ENCODE peak calls at places on chromosomes 2 and 18, in seven cellular contexts. G is OCI-LY7, Y is AG09319, M is choroid plexus epithelial cell, D is left lung, C is mesothelial cell of epicardium, N is psoas muscle. H is an unnamed sample.

GRCh38 chr2:210188755-210189154 is 17.5 kb upstream of the KANSL1L start:
- DNase-seq in G (no peak), Y (no peak), M (no peak), D (no peak), C (no peak), N (no peak), H (no peak)

GRCh38 chr2:226963528-226963927 is 127.7 kb downstream of the RHBDD1 start:
- DNase-seq in G (no peak), Y (no peak), M (peak), D (no peak), C (no peak), N (no peak), H (no peak)

GRCh38 chr18:58533771-58534170 is 95.1 kb downstream of the ALPK2 start:
- DNase-seq in G (no peak), Y (no peak), M (no peak), D (no peak), C (no peak), N (no peak), H (no peak)

GRCh38 chr18:72161686-72162085 is 382.5 kb downstream of the CBLN2 start:
- DNase-seq in G (no peak), Y (no peak), M (no peak), D (no peak), C (no peak), N (no peak), H (no peak)

GRCh38 chr2:47076586-47077441 is 78.3 kb downstream of the STPG4 start:
- DNase-seq in G (no peak), Y (peak), M (peak), D (no peak), C (no peak), N (no peak), H (no peak)

GRCh38 chr18:49690307-49690706 is 123.0 kb downstream of the ACAA2 start:
- DNase-seq in G (no peak), Y (peak), M (peak), D (no peak), C (no peak), N (no peak), H (no peak)

GRCh38 chr18:4004176-4004829 is 450.8 kb downstream of the DLGAP1 start:
- DNase-seq in G (no peak), Y (no peak), M (no peak), D (no peak), C (no peak), N (no peak), H (no peak)

GRCh38 chr2:109126501-109126860 is 2.5 kb upstream of the SH3RF3 start:
- DNase-seq in G (no peak), Y (no peak), M (peak), D (no peak), C (no peak), N (no peak), H (no peak)

GRCh38 chr18:49162226-49162848 is 211.6 kb upstream of the SMAD7 start:
- DNase-seq in G (peak), Y (no peak), M (no peak), D (no peak), C (no peak), N (no peak), H (no peak)

GRCh38 chr2:190469770-190470169 is 61.6 kb downstream of the MFSD6 start:
- DNase-seq in G (no peak), Y (no peak), M (peak), D (no peak), C (no peak), N (no peak), H (no peak)

GRCh38 chr2:235070063-235070706 is 118.4 kb downstream of the SH3BP4 start:
- DNase-seq in G (no peak), Y (no peak), M (no peak), D (no peak), C (no peak), N (no peak), H (no peak)

GRCh38 chr18:48872234-48873145 is 78.3 kb downstream of the SMAD7 start:
- DNase-seq in G (no peak), Y (no peak), M (peak), D (no peak), C (no peak), N (no peak), H (no peak)

GRCh38 chr2:59301466-59302402 is 1060.6 kb upstream of the FANCL start:
- DNase-seq in G (peak), Y (peak), M (peak), D (no peak), C (peak), N (no peak), H (no peak)

GRCh38 chr2:165203689-165204559 is at the start of gene SCN3A:
- DNase-seq in G (peak), Y (no peak), M (peak), D (no peak), C (no peak), N (no peak), H (no peak)

GRCh38 chr2:134634054-134634630 is 84.7 kb downstream of the TMEM163 start:
- DNase-seq in G (no peak), Y (no peak), M (no peak), D (no peak), C (no peak), N (no peak), H (no peak)

GRCh38 chr2:26561918-26562810 is 79.0 kb downstream of the CIB4 start:
- DNase-seq in G (no peak), Y (no peak), M (peak), D (peak), C (peak), N (peak), H (no peak)

GRCh38 chr2:159399716-159400525 is 113.4 kb upstream of the WDSUB1 start:
- DNase-seq in G (no peak), Y (peak), M (peak), D (no peak), C (no peak), N (no peak), H (no peak)

GRCh38 chr2:98479959-98480524 is 35.4 kb downstream of the INPP4A start:
- DNase-seq in G (peak), Y (no peak), M (peak), D (peak), C (no peak), N (peak), H (no peak)

GRCh38 chr2:216535454-216535995 is 36.9 kb downstream of the RPL37A start:
- DNase-seq in G (no peak), Y (peak), M (peak), D (no peak), C (no peak), N (peak), H (no peak)

GRCh38 chr2:240060977-240061591 is 7.8 kb upstream of the OR6B3 start:
- DNase-seq in G (peak), Y (peak), M (peak), D (no peak), C (no peak), N (no peak), H (no peak)

GRCh38 chr18:40867452-40867851 is 1087.6 kb upstream of the PIK3C3 start:
- DNase-seq in G (no peak), Y (no peak), M (peak), D (no peak), C (no peak), N (no peak), H (no peak)

GRCh38 chr2:72145658-72146329 is 1.9 kb downstream of the CYP26B1 start:
- DNase-seq in G (no peak), Y (no peak), M (no peak), D (no peak), C (no peak), N (no peak), H (peak)

GRCh38 chr2:10732924-10733583 is 11.6 kb downstream of the ATP6V1C2 start:
- DNase-seq in G (no peak), Y (no peak), M (no peak), D (no peak), C (no peak), N (no peak), H (no peak)

GRCh38 chr18:59660976-59661743 is 36.1 kb downstream of the CCBE1 start:
- DNase-seq in G (no peak), Y (peak), M (peak), D (no peak), C (no peak), N (no peak), H (no peak)

GRCh38 chr2:121080013-121080772 is 204.8 kb downstream of the TFCP2L1 start:
- DNase-seq in G (peak), Y (peak), M (peak), D (no peak), C (no peak), N (no peak), H (peak)

GRCh38 chr2:102478686-102479470 is 5.9 kb downstream of the SLC9A4 start:
- DNase-seq in G (no peak), Y (no peak), M (no peak), D (no peak), C (no peak), N (no peak), H (no peak)
- TF ChIP-seq CTCF in G (no peak), Y (no peak), M (no peak), D (no peak), C (no peak), N (no peak), H (no peak)

DNA sequence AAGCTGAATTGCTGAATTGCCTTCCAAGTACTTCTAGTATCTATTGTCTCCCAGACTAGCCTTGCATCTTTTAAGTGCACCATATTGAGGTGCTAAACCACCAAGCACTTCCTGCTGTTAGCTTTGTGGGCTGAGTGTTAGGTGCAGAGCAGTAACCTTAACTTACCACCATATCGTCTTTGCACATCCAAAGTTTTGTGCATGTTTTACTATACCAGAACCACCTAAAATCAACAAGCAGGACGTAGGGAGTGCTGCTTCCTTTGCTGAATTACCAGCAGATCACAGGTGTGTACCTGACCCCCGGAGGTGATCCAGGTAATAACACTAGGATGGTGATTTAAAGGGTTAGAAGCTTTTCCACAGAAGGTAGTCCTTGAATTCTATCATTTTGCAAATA is 359.9 kb upstream of the HNRNPA3 start:
- DNase-seq in G (no peak), Y (no peak), M (no peak), D (no peak), C (no peak), N (no peak), H (no peak)
- TF ChIP-seq CTCF in G (no peak), Y (no peak), M (no peak), D (no peak), C (no peak), N (no peak), H (no peak)

DNA sequence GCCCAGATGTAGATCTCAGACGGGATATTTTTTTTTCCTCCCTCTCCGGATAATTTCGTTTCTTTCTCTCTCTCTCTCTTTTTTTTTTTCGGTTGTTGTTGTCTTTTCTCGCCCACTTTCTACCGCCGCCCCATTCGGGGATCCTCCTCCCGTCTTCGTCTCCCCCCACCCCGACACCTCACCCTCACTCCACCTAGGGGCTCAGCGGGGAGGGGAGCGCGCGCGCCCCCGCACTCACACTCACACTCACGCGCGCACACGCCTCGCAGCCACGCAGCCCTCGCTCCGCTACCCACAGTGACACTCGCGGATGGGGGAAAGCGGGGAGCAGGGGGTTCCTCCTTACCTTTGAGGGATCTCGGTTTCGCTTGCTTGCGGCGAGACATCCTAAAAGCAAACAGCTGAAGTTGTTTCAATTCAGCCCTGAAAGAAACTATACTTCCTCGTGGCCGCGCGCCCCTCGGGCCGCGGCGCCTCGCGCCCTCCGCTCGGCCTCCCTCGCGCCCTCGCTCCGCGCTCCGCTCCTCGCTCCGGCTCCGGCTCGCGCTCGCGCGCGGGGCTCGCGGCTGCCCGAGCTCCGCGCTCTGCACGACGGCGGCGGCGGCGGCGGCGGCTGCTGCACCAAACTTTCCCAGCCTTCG is 1.3 kb downstream of the ZNF521 start:
- DNase-seq in G (peak), Y (no peak), M (peak), D (peak), C (peak), N (peak), H (peak)
- TF ChIP-seq CTCF in G (no peak), Y (no peak), M (no peak), D (no peak), C (no peak), N (no peak), H (no peak)

GRCh38 chr2:29041161-29041660 is 33.1 kb downstream of the PCARE start:
- DNase-seq in G (no peak), Y (no peak), M (no peak), D (no peak), C (no peak), N (no peak), H (no peak)

GRCh38 chr2:29039718-29040480 is 34.4 kb downstream of the PCARE start:
- DNase-seq in G (no peak), Y (no peak), M (peak), D (no peak), C (no peak), N (no peak), H (no peak)

GRCh38 chr2:29040552-29040951 is 33.8 kb downstream of the PCARE start:
- DNase-seq in G (no peak), Y (no peak), M (no peak), D (no peak), C (no peak), N (no peak), H (no peak)

GRCh38 chr2:29046321-29046720 is 28.0 kb downstream of the PCARE start:
- DNase-seq in G (no peak), Y (no peak), M (no peak), D (no peak), C (no peak), N (no peak), H (no peak)

GRCh38 chr2:29042581-29043075 is 31.7 kb downstream of the PCARE start:
- DNase-seq in G (no peak), Y (no peak), M (peak), D (no peak), C (no peak), N (no peak), H (no peak)
- TF ChIP-seq CTCF in G (no peak), Y (no peak), M (peak), D (no peak), C (no peak), N (no peak), H (no peak)

DNA sequence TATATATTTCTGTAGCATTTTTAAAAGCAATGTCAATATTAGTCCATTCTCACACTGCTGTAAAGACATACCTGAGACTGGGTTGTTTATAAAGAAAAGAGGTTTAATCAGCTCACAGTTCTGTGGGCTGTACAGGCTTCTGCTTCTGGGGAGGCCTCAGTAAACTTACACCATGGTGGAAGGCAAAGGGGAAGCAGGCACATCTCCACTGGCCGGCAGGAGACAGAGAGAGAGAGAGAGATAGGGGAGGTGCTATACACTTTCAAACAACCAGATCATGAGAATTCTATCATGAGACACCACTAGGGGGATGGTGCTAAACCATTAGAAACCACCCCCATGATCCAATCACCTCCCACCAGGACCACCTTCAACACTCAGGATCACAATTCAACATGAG is 43.1 kb downstream of the CHMP3 start:
- DNase-seq in G (no peak), Y (no peak), M (no peak), D (no peak), C (no peak), N (no peak), H (no peak)
- TF ChIP-seq CTCF in G (no peak), Y (no peak), M (peak), D (no peak), C (no peak), N (no peak), H (peak)

H was measured in type B pancreatic cell.